ENCODE peak calls at places on chromosome 18, in four cellular contexts. G, H, X and A are unnamed samples.

GRCh38 chr18:36412778-36413177 is 115.3 kb downstream of the FHOD3 start:
- DNase-seq in H (no peak), X (peak), G (peak), A (no peak)

GRCh38 chr18:36817039-36817438 is 11.8 kb downstream of the TPGS2 start:
- DNase-seq in X (no peak), G (no peak), H (no peak), A (no peak)

GRCh38 chr18:70490008-70490933 is 201.4 kb downstream of the SOCS6 start:
- DNase-seq in G (peak), X (peak), H (no peak), A (peak)

GRCh38 chr18:24704921-24705620 is 244.6 kb downstream of the HRH4 start:
- DNase-seq in X (no peak), H (no peak), G (no peak), A (no peak)

GRCh38 chr18:1104265-1104792 is 199.7 kb downstream of the ADCYAP1 start:
- DNase-seq in H (no peak), X (peak), G (peak), A (no peak)

GRCh38 chr18:37176307-37176934 is 347.5 kb downstream of the KIAA1328 start:
- DNase-seq in H (no peak), X (no peak), G (peak), A (no peak)

GRCh38 chr18:48393776-48394175 is 15.4 kb downstream of the ZBTB7C start:
- DNase-seq in H (no peak), X (no peak), G (no peak), A (no peak)

GRCh38 chr18:77168666-77169358 is 36.2 kb upstream of the MBP start:
- DNase-seq in H (peak), G (no peak), X (no peak), A (no peak)

GRCh38 chr18:76951600-76952247 is 129.4 kb downstream of the ZNF236 start:
- DNase-seq in G (no peak), X (no peak), H (no peak), A (no peak)

GRCh38 chr18:28594034-28594433 is 417.1 kb upstream of the CDH2 start:
- DNase-seq in X (peak), G (peak), H (no peak), A (no peak)

DNA sequence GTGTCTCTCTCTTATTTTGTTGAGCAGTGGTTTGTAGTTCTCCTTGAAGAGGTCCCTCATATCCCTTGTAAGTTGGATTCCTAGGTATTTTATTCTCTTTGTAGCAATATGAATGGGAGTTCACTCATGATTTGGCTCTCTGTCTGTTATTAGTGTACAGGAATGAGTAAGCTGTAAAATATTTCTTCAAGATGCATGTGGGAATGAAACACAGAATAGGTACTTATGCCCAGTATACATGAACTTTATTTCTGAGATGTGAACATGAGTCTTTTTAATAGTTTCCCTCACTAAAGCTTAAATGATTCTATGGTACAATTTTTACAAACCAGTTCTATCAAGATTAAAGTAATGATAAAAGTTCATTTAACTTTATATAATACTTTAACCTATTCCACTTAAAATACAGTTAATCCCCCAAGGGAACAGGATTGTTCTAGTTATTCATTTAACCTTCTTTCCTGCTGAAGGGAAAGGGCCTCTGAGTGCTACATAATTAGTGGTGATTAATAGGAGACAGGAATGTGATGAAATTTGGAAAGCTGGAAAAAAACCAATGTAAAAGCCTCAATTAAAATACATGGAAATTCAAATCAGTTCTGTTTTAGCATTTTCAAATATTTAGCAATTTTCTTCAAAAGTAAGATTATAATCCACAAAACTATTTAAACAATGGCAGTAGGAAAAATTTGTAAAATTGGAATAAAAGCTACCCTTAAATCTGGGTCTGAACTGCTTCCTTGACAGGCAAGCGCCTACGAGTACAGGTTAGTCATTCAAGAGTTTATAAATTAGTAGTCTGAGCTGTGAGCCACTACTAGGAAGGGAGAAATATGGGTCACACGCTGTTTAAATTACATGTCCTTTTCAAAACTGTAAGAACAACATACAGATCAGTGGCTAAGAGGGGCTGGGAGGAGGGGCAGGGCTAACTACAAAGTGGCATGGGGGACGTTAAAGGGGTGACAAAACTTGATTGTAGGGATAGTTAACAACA is 28.9 kb downstream of the SPIRE1 start:
- DNase-seq in X (peak), G (peak), H (no peak), A (no peak)
- H3K4me3 ChIP-seq in X (no peak), G (no peak), H (no peak), A (no peak)

DNA sequence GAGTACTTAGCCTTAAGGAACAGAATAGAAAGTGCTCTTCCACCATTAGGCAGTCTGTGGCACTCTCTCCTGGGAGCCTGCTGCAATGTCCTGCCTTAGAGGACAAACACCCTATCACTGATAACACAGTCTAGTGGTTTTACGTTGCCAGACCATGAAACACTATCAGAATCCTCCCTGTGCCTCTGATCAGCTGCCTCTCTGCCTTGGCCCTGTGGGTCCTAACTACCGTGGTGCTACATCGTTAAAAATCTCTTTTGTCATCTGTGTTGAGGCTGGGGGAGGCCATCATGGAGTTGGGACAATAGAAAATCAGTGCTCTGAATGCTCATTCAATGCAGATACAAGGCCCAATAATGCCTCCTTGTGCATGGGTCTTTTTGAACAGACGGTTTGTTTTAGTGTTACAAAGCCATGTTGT is 11.9 kb upstream of the APCDD1 start:
- DNase-seq in X (no peak), H (no peak), G (no peak), A (no peak)
- TF ChIP-seq CTCF in X (no peak), H (no peak), G (peak), A (peak)

GRCh38 chr18:49814147-49814499 is 790 bp upstream of the ACAA2 start:
- DNase-seq in X (peak), G (peak), H (no peak), A (no peak)
- H3K4me3 ChIP-seq in X (peak), G (peak), H (peak), A (peak)

GRCh38 chr18:58978916-58979315 is 114.2 kb downstream of the ZNF532 start:
- DNase-seq in H (no peak), X (no peak), G (no peak), A (no peak)
- TF ChIP-seq CTCF in H (no peak), X (no peak), G (no peak), A (no peak)

GRCh38 chr18:63152096-63152495 is 167.5 kb downstream of the BCL2 start:
- DNase-seq in H (no peak), X (no peak), G (no peak), A (no peak)
- H3K4me3 ChIP-seq in H (no peak), X (no peak), G (no peak), A (no peak)

GRCh38 chr18:9334351-9335254 is at the start of gene TWSG1:
- DNase-seq in G (peak), X (peak), H (peak), A (peak)
- TF ChIP-seq CTCF in G (peak), X (peak), H (peak), A (peak)

DNA sequence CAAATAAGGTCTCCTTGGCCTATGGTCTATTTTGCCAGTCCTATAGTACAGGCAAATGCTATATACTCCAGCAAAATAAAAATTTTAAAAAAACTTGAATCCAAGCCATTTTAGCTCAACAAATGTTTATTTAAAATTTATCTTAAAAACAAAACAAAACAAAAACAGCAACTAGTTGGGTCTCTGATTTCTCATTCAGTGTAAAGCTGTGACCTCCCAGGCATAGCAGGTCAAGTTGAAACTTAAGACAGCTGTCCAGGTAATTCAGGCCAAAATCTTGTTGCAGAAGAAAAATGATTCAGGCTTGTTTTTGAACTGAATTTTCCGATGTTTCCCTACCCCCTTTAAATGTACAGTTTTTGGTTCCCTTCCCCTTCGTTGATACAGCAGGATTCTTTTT is 58.4 kb downstream of the CABLES1 start:
- DNase-seq in X (no peak), H (no peak), G (no peak), A (no peak)
- H3K4me3 ChIP-seq in X (no peak), H (no peak), G (no peak), A (no peak)

GRCh38 chr18:34075963-34076860 is 148.5 kb downstream of the NOL4 start:
- DNase-seq in G (no peak), X (no peak), H (no peak), A (no peak)

GRCh38 chr18:34077599-34077998 is 147.1 kb downstream of the NOL4 start:
- DNase-seq in H (no peak), G (peak), X (no peak), A (no peak)
- TF ChIP-seq CTCF in H (no peak), G (no peak), X (no peak), A (no peak)

GRCh38 chr18:68611301-68611700 is 103.6 kb downstream of the TMX3 start:
- DNase-seq in X (no peak), H (no peak), G (no peak), A (no peak)
- H3K4me3 ChIP-seq in X (no peak), H (no peak), G (no peak), A (no peak)

GRCh38 chr18:58004317-58004716 is 39.7 kb upstream of the NEDD4L start:
- DNase-seq in G (peak), H (no peak), X (peak), A (no peak)
- TF ChIP-seq CTCF in G (no peak), H (no peak), X (no peak), A (no peak)